ENCODE peak calls at places on chromosomes 3 and 15, in eight cellular contexts. K is endothelial cell, C is activated B cell treated with CpG ODN at 0.5 μM for 24 hours, X is suprapubic skin, D is psoas muscle, Z is left ventricle myocardium inferior, T is progenitor cell of endocrine pancreas, F is GM23338. M is an unnamed sample.

GRCh38 chr3:101095703-101096102 is 102.5 kb upstream of the ABI3BP start:
- DNase-seq in D (no peak), K (no peak), Z (no peak), X (no peak), T (no peak), F (no peak), C (no peak), M (no peak)

GRCh38 chr3:23157331-23157730 is 45.8 kb upstream of the UBE2E2 start:
- DNase-seq in K (no peak), D (no peak), C (no peak), X (no peak), Z (no peak), T (no peak), F (no peak), M (no peak)

GRCh38 chr3:16064660-16065414 is 109.6 kb upstream of the GALNT15 start:
- DNase-seq in X (peak), T (no peak), Z (peak), F (no peak), C (no peak), K (no peak), D (peak), M (no peak)

GRCh38 chr3:69115731-69116130 is 6.7 kb downstream of the LMOD3 start:
- DNase-seq in D (no peak), X (no peak), C (no peak), F (no peak), K (no peak), Z (no peak), T (no peak), M (no peak)

GRCh38 chr3:49378249-49378899 is 20.2 kb upstream of the GPX1 start:
- DNase-seq in T (no peak), Z (peak), X (no peak), D (peak), K (no peak), C (no peak), F (no peak), M (no peak)

GRCh38 chr3:133464573-133464972 is 64.7 kb downstream of the BFSP2 start:
- DNase-seq in K (no peak), D (no peak), F (no peak), T (no peak), Z (no peak), X (no peak), C (no peak), M (no peak)

GRCh38 chr3:185766645-185767323 is 58.1 kb downstream of the IGF2BP2 start:
- DNase-seq in D (no peak), F (no peak), X (no peak), C (no peak), K (no peak), T (no peak), Z (no peak), M (no peak)

GRCh38 chr3:123305192-123305591 is 103.4 kb downstream of the SEC22A start:
- DNase-seq in C (no peak), K (no peak), F (no peak), D (peak), X (no peak), T (no peak), Z (no peak), M (no peak)

GRCh38 chr3:47961815-47962606 is 54.2 kb downstream of the MAP4 start:
- DNase-seq in K (no peak), F (peak), T (no peak), C (no peak), X (no peak), D (no peak), Z (no peak), M (no peak)

GRCh38 chr3:129039271-129040038 is 21.1 kb upstream of the GP9 start:
- DNase-seq in K (no peak), X (no peak), C (no peak), F (no peak), T (no peak), Z (no peak), D (no peak), M (no peak)

GRCh38 chr3:102827386-102827785 is 392.6 kb downstream of the ZPLD1 start:
- DNase-seq in Z (no peak), X (no peak), K (no peak), C (no peak), T (no peak), F (no peak), D (no peak), M (no peak)

GRCh38 chr15:24039683-24040082 is 352.6 kb upstream of the NDN start:
- DNase-seq in D (no peak), Z (no peak), C (no peak), X (no peak), F (peak), T (no peak), K (no peak), M (no peak)

GRCh38 chr15:41512512-41513281 is 930 bp downstream of the LTK start:
- DNase-seq in Z (no peak), K (peak), F (peak), T (no peak), C (peak), X (no peak), D (no peak), M (no peak)

GRCh38 chr3:183895296-183895695 is 10.6 kb upstream of the PARL start:
- DNase-seq in D (no peak), T (no peak), X (no peak), Z (no peak), F (peak), C (no peak), K (peak), M (no peak)

GRCh38 chr3:121574449-121574848 is 6.7 kb downstream of the ARGFX start:
- DNase-seq in Z (no peak), D (no peak), X (no peak), K (no peak), C (no peak), T (no peak), F (peak), M (no peak)

GRCh38 chr3:73427018-73427750 is 197.6 kb downstream of the PDZRN3 start:
- DNase-seq in D (no peak), T (no peak), Z (no peak), K (no peak), C (no peak), F (no peak), X (no peak), M (no peak)

GRCh38 chr3:8324727-8325126 is 176.9 kb upstream of the LMCD1 start:
- DNase-seq in K (peak), F (peak), Z (peak), X (no peak), T (no peak), C (no peak), D (peak), M (no peak)

GRCh38 chr3:186825294-186825821 is 17.2 kb upstream of the ADIPOQ start:
- DNase-seq in T (no peak), D (no peak), Z (no peak), C (peak), F (peak), K (peak), X (no peak), M (no peak)

GRCh38 chr3:121995190-121996137 is 26.6 kb downstream of the ILDR1 start:
- DNase-seq in T (no peak), C (peak), D (peak), Z (peak), F (peak), X (no peak), K (peak), M (no peak)

GRCh38 chr15:94206463-94207167 is 24.7 kb upstream of the MCTP2 start:
- DNase-seq in X (no peak), T (no peak), F (no peak), D (no peak), C (no peak), Z (no peak), K (no peak), M (no peak)

GRCh38 chr3:15797600-15798303 is at the start of gene ANKRD28:
- DNase-seq in C (no peak), X (no peak), Z (no peak), F (peak), K (peak), D (no peak), T (no peak), M (no peak)

GRCh38 chr3:173553635-173554280 is 156.2 kb downstream of the NLGN1 start:
- DNase-seq in T (no peak), Z (no peak), X (no peak), D (no peak), C (no peak), K (peak), F (peak), M (no peak)

GRCh38 chr15:36449662-36450145 is 129.7 kb upstream of the CDIN1 start:
- DNase-seq in Z (no peak), D (no peak), K (no peak), C (no peak), X (no peak), T (no peak), F (no peak), M (no peak)

GRCh38 chr15:25244731-25245585 is 193.9 kb downstream of the UBE3A start:
- DNase-seq in C (peak), Z (peak), F (no peak), X (peak), K (no peak), D (peak), T (no peak), M (peak)

GRCh38 chr15:34729056-34729455 is 25.7 kb downstream of the GJD2 start:
- DNase-seq in C (no peak), K (no peak), T (no peak), Z (no peak), D (no peak), F (peak), X (no peak), M (no peak)

GRCh38 chr15:74318376-74319137 is 48.9 kb downstream of the CYP11A1 start:
- DNase-seq in D (peak), X (no peak), T (no peak), Z (peak), F (peak), C (no peak), K (no peak), M (no peak)

GRCh38 chr3:101633186-101633585 is 43.7 kb downstream of the ZBTB11 start:
- DNase-seq in T (no peak), X (no peak), D (no peak), C (no peak), Z (no peak), K (no peak), F (no peak), M (no peak)

GRCh38 chr3:9028134-9028533 is 64.9 kb upstream of the RAD18 start:
- DNase-seq in C (no peak), F (no peak), D (peak), X (no peak), T (no peak), K (no peak), Z (peak), M (no peak)

GRCh38 chr3:143775401-143775970 is 72.8 kb downstream of the SLC9A9 start:
- DNase-seq in D (no peak), T (no peak), X (no peak), C (no peak), Z (no peak), F (peak), K (no peak), M (no peak)

GRCh38 chr3:165195628-165196576 is at the start of gene SLITRK3:
- DNase-seq in X (no peak), T (no peak), Z (no peak), C (no peak), F (peak), D (no peak), K (peak), M (no peak)

GRCh38 chr3:23879485-23879884 is 37.3 kb downstream of the NKIRAS1 start:
- DNase-seq in D (no peak), K (no peak), F (no peak), Z (no peak), T (no peak), X (no peak), C (no peak), M (no peak)

GRCh38 chr3:111768076-111768475 is 91.0 kb upstream of the PHLDB2 start:
- DNase-seq in T (no peak), F (no peak), X (no peak), Z (no peak), K (no peak), D (no peak), C (no peak), M (no peak)

GRCh38 chr15:85002517-85002916 is 20.9 kb downstream of the PDE8A start:
- DNase-seq in T (no peak), D (no peak), Z (no peak), K (no peak), X (no peak), F (peak), C (no peak), M (no peak)

GRCh38 chr15:75327005-75327404 is 8.9 kb upstream of the COMMD4 start:
- DNase-seq in K (no peak), D (no peak), C (no peak), F (peak), T (no peak), Z (no peak), X (no peak), M (no peak)
- TF ChIP-seq CTCF in K (no peak), D (no peak), C (no peak), F (peak), T (no peak), Z (no peak), X (no peak), M (no peak)

GRCh38 chr3:76044601-76045600 is 259.6 kb upstream of the ZNF717 start:
- DNase-seq in F (peak), X (no peak), C (no peak), K (peak), Z (no peak), T (peak), D (no peak), M (no peak)
- TF ChIP-seq CTCF in F (peak), X (no peak), C (no peak), K (peak), Z (peak), T (peak), D (no peak), M (peak)

GRCh38 chr3:10311710-10312109 is 9.2 kb downstream of the SEC13 start:
- DNase-seq in T (no peak), D (no peak), X (no peak), K (no peak), C (no peak), F (no peak), Z (no peak), M (no peak)
- TF ChIP-seq CTCF in T (no peak), D (no peak), X (no peak), K (no peak), C (no peak), F (no peak), Z (no peak), M (no peak)

GRCh38 chr3:142269777-142270176 is 44.4 kb upstream of the GK5 start:
- DNase-seq in F (no peak), C (no peak), T (no peak), Z (no peak), D (no peak), X (no peak), K (no peak), M (no peak)

GRCh38 chr3:142267269-142267668 is 41.9 kb upstream of the GK5 start:
- DNase-seq in Z (no peak), D (no peak), T (no peak), C (no peak), X (no peak), K (no peak), F (no peak), M (no peak)

GRCh38 chr3:142273501-142273900 is 48.1 kb upstream of the GK5 start:
- DNase-seq in T (no peak), K (no peak), D (no peak), C (no peak), X (no peak), F (no peak), Z (no peak), M (no peak)

GRCh38 chr3:142272200-142272891 is 47.0 kb upstream of the GK5 start:
- DNase-seq in T (no peak), K (no peak), F (no peak), D (no peak), X (no peak), Z (no peak), C (no peak), M (no peak)

DNA sequence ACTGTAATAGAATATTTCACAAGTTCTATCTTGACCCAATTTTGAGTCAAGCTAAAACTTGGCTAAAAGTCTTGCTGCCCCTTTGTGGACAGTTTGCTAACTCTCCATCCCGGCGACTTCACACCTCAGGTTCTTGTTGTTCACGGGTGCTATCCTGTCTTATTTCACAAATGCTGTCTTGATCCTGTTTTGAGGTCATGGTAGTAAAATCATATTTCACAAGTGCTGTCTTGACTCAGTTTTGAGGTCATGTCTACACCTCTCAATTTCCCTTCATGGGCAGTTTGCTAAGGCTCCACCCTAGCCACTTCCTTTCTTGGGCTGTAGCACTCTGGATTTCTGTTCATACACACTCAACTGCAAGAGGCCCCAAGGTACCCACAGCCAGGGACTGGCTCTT is 45.0 kb upstream of the GK5 start:
- DNase-seq in K (no peak), T (no peak), Z (no peak), C (no peak), X (no peak), F (peak), D (no peak), M (no peak)
- TF ChIP-seq CTCF in K (no peak), T (no peak), Z (no peak), C (no peak), X (no peak), F (no peak), D (no peak), M (no peak)

GRCh38 chr15:52493968-52494367 is 34.7 kb downstream of the MYO5A start:
- DNase-seq in X (no peak), F (no peak), D (no peak), Z (no peak), T (no peak), C (no peak), K (no peak), M (no peak)

GRCh38 chr15:52496175-52496574 is 32.5 kb downstream of the MYO5A start:
- DNase-seq in T (no peak), K (no peak), C (no peak), D (no peak), F (no peak), X (no peak), Z (no peak), M (no peak)

GRCh38 chr15:52499506-52499905 is 29.2 kb downstream of the MYO5A start:
- DNase-seq in K (no peak), C (no peak), X (no peak), Z (no peak), T (no peak), D (no peak), F (no peak), M (no peak)

GRCh38 chr15:52498700-52499099 is 30.0 kb downstream of the MYO5A start:
- DNase-seq in T (no peak), F (no peak), K (no peak), C (no peak), Z (no peak), D (no peak), X (no peak), M (no peak)

DNA sequence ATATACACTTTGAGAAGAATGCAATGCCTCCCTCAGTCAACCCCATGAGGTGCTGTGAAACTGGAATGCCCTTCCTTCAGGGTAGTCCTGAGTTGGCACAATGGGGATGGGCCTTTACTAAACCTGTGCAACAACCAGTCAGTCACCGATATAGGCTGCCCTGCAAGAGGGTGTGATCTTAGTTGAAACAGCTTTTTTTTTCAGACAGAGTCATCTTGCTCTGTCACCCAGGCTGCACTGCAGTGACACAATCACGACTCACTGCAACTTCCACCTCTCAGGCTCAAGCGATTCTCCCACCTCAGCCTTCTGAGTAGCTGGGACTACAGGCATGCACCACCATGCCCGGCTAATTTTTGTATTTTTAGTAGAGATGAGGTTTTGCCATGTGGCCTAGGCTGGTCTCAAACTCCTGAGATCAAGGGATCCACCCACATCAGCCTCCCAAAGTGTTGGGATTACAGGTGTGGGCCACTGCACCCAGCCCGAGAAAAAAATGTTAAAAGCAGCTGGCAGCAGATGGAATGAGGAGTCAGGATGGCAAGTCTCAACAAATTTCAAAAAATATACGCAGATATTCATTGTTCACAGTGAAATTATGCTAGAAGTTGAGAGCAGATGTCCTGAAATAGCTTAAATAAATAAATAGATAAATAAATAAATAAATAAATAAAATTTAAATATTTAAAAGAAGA is 31.8 kb downstream of the MYO5A start:
- DNase-seq in Z (no peak), T (no peak), D (no peak), F (no peak), K (no peak), C (no peak), X (no peak), M (no peak)
- TF ChIP-seq CTCF in Z (no peak), T (no peak), D (no peak), F (no peak), K (no peak), C (no peak), X (no peak), M (no peak)

GRCh38 chr15:65286704-65287514 is at the start of gene PARP16:
- DNase-seq in K (peak), Z (peak), C (peak), T (peak), X (peak), D (peak), F (peak), M (peak)
- TF ChIP-seq CTCF in K (no peak), Z (peak), C (no peak), T (peak), X (peak), D (peak), F (no peak), M (peak)

GRCh38 chr3:196502775-196503181 is 790 bp downstream of the RNF168 start:
- DNase-seq in K (peak), C (peak), Z (peak), D (peak), T (no peak), F (peak), X (peak), M (no peak)
- TF ChIP-seq CTCF in K (no peak), C (no peak), Z (peak), D (no peak), T (no peak), F (no peak), X (no peak), M (no peak)

DNA sequence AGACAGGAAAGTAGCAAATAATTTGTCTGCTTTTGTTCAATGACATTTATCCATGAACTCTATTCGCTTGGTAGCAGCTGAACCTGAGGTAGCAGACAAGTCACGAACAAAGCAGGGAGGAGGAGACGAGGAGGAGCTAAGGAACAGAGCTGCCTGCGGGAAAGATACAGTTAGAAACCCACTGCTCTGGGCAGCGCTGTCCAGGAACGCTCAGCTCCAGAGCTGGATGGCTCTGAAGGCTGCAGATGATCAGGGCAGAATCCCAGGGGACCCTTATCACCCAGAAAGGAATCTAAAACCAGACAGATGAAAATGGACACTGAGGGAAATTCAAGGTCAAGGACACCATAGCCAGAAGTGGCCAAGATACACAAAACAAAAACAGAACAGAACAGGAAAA is 257.8 kb downstream of the CD47 start:
- DNase-seq in T (no peak), C (no peak), D (no peak), F (no peak), K (no peak), X (no peak), Z (no peak), M (no peak)
- TF ChIP-seq CTCF in T (no peak), C (no peak), D (no peak), F (no peak), K (no peak), X (no peak), Z (no peak), M (no peak)

GRCh38 chr15:49620658-49621326 is at the start of the genes DTWD1 and FAM227B:
- DNase-seq in C (peak), X (peak), T (peak), D (peak), F (peak), Z (peak), K (peak), M (peak)
- TF ChIP-seq CTCF in C (no peak), X (no peak), T (no peak), D (no peak), F (no peak), Z (no peak), K (no peak), M (peak)

DNA sequence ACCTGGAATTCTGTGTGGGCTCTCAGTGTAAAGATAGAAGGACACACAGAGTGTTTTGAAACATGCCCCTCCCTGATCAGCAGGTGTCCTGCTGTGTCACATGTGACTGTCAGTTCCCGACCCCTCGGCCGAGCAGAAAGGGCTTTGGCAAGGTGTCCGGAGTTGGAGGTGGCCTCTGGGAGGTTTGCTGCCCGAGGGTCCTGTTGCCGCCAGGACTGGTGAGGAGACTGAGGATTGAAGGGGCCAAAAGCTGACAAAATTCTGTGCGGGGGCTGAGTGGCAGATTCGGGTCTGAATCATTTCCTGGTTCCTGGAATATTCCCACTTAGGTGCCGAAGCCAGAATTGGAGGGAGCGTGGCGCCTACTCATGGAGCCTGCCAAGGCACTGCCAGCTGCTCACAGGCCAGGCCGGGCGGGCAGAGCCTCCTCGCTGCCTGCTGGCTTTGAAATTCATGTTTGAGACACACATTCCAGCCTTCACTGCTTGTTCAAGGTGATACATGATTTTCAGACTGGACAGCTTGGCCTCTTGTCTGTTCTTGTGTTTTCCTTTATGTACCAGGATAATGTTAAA is 83.8 kb downstream of the APBA2 start:
- DNase-seq in Z (no peak), C (no peak), D (no peak), F (no peak), K (no peak), T (no peak), X (no peak), M (no peak)
- TF ChIP-seq CTCF in Z (no peak), C (no peak), D (no peak), F (no peak), K (no peak), T (no peak), X (no peak), M (no peak)